ENCODE peak calls at places on chromosomes 7 and 10, in ten cellular contexts. M, Z, A, J, G, X, Q, E, H and W are unnamed samples.

GRCh38 chr7:2205036-2205780 is 27.5 kb downstream of the MAD1L1 start:
- DNase-seq in M (peak; percentile 41), Z (no peak), A (no peak), J (no peak), G (peak; percentile 26), X (peak; percentile 31), Q (no peak), E (no peak), H (peak; percentile 14), W (no peak)

GRCh38 chr7:6232534-6232933 is 39.9 kb downstream of the CYTH3 start:
- DNase-seq in M (peak; percentile 72), Z (no peak), A (peak; percentile 65), J (no peak), G (no peak), X (no peak), Q (peak; percentile 8), E (no peak), H (peak; percentile 77), W (peak; percentile 48)

GRCh38 chr7:44615149-44615611 is 8.8 kb downstream of the OGDH start:
- DNase-seq in M (peak; percentile 74), Z (no peak), A (peak; percentile 55), J (no peak), G (no peak), X (no peak), Q (no peak), E (no peak), H (no peak), W (no peak)

GRCh38 chr10:1036341-1036791 is 10.7 kb upstream of the IDI2 start:
- DNase-seq in M (no peak), Z (peak; percentile 93), A (no peak), J (no peak), G (no peak), X (no peak), Q (no peak), E (no peak), H (no peak), W (no peak)

GRCh38 chr10:110107887-110108286 is 99.5 kb upstream of the MXI1 start:
- DNase-seq in M (no peak), Z (no peak), A (no peak), J (no peak), G (no peak), X (no peak), Q (no peak), E (no peak), H (no peak), W (no peak)

GRCh38 chr10:27446091-27446918 is 57.8 kb upstream of the RAB18 start:
- DNase-seq in M (no peak), Z (peak; percentile 31), A (no peak), J (no peak), G (no peak), X (peak; percentile 82), Q (peak; percentile 40), E (no peak), H (no peak), W (no peak)

GRCh38 chr7:129569811-129570215 is 41.7 kb upstream of the NRF1 start:
- DNase-seq in M (no peak), Z (peak; percentile 91), A (peak; percentile 76), J (peak; percentile 79), G (no peak), X (peak; percentile 68), Q (no peak), E (peak; percentile 71), H (no peak), W (no peak)

GRCh38 chr7:25720427-25720826 is 431.6 kb upstream of the NFE2L3 start:
- DNase-seq in M (no peak), Z (peak; percentile 1), A (no peak), J (no peak), G (no peak), X (peak; percentile 27), Q (peak; percentile 14), E (no peak), H (no peak), W (no peak)

GRCh38 chr10:133359554-133359971 is 1.7 kb upstream of the FUOM start:
- DNase-seq in M (no peak), Z (peak; percentile 28), A (peak; percentile 77), J (no peak), G (peak; percentile 68), X (no peak), Q (no peak), E (no peak), H (no peak), W (no peak)

GRCh38 chr7:149838992-149839408 is 825 bp downstream of the ZNF862 start:
- DNase-seq in M (no peak), Z (no peak), A (no peak), J (no peak), G (no peak), X (peak; percentile 40), Q (no peak), E (no peak), H (no peak), W (no peak)

GRCh38 chr10:97907211-97907610 is 57.6 kb downstream of the GOLGA7B start:
- DNase-seq in M (no peak), Z (no peak), A (no peak), J (no peak), G (no peak), X (no peak), Q (no peak), E (no peak), H (no peak), W (no peak)

GRCh38 chr10:33005322-33006282 is 47.6 kb upstream of the ITGB1 start:
- DNase-seq in M (peak; percentile 92), Z (peak; percentile 97), A (peak; percentile 67), J (peak; percentile 94), G (no peak), X (peak; percentile 98), Q (peak; percentile 62), E (peak; percentile 88), H (peak; percentile 89), W (peak; percentile 83)

GRCh38 chr7:157807510-157807909 is 470.7 kb downstream of the DNAJB6 start:
- DNase-seq in M (no peak), Z (no peak), A (no peak), J (no peak), G (no peak), X (no peak), Q (no peak), E (no peak), H (peak; percentile 44), W (no peak)
- H3K9me3 ChIP-seq in M (no peaks in the 10 kb centered on the region), Z (peaks cover 53% of the 10 kb centered on the region), A (no peaks in the 10 kb centered on the region), J (peaks cover 16% of the 10 kb centered on the region), G (no peaks in the 10 kb centered on the region), X (peaks cover 3% of the 10 kb centered on the region), Q (no peaks in the 10 kb centered on the region), E (peaks cover 5% of the 10 kb centered on the region), H (peaks cover 11% of the 10 kb centered on the region), W (no peaks in the 10 kb centered on the region)

GRCh38 chr7:99129001-99129400 is 14.9 kb downstream of the SMURF1 start:
- DNase-seq in M (no peak), Z (no peak), A (no peak), J (no peak), G (no peak), X (peak; percentile 58), Q (no peak), E (no peak), H (no peak), W (no peak)

GRCh38 chr7:99128076-99128950 is 15.6 kb downstream of the SMURF1 start:
- DNase-seq in M (no peak), Z (no peak), A (no peak), J (no peak), G (no peak), X (no peak), Q (no peak), E (no peak), H (no peak), W (no peak)

GRCh38 chr7:99125505-99125865 is 18.4 kb downstream of the SMURF1 start:
- DNase-seq in M (no peak), Z (no peak), A (peak; percentile 51), J (no peak), G (no peak), X (no peak), Q (no peak), E (no peak), H (no peak), W (no peak)

GRCh38 chr7:99127636-99128035 is 16.3 kb downstream of the SMURF1 start:
- DNase-seq in M (no peak), Z (no peak), A (no peak), J (no peak), G (no peak), X (peak; percentile 56), Q (no peak), E (no peak), H (no peak), W (no peak)

GRCh38 chr7:99126921-99127553 is 16.9 kb downstream of the SMURF1 start:
- DNase-seq in M (peak; percentile 72), Z (no peak), A (no peak), J (no peak), G (no peak), X (no peak), Q (no peak), E (no peak), H (no peak), W (no peak)
- H3K4me1 ChIP-seq in M (peaks cover 58% of the 10 kb centered on the region), Z (peaks cover 24% of the 10 kb centered on the region), A (peaks cover 26% of the 10 kb centered on the region), J (peaks cover 8% of the 10 kb centered on the region), G (peaks cover 12% of the 10 kb centered on the region), X (peaks cover 64% of the 10 kb centered on the region), Q (peaks cover 6% of the 10 kb centered on the region), E (peaks cover 77% of the 10 kb centered on the region), H (peaks cover 71% of the 10 kb centered on the region), W (peaks cover 13% of the 10 kb centered on the region)

DNA sequence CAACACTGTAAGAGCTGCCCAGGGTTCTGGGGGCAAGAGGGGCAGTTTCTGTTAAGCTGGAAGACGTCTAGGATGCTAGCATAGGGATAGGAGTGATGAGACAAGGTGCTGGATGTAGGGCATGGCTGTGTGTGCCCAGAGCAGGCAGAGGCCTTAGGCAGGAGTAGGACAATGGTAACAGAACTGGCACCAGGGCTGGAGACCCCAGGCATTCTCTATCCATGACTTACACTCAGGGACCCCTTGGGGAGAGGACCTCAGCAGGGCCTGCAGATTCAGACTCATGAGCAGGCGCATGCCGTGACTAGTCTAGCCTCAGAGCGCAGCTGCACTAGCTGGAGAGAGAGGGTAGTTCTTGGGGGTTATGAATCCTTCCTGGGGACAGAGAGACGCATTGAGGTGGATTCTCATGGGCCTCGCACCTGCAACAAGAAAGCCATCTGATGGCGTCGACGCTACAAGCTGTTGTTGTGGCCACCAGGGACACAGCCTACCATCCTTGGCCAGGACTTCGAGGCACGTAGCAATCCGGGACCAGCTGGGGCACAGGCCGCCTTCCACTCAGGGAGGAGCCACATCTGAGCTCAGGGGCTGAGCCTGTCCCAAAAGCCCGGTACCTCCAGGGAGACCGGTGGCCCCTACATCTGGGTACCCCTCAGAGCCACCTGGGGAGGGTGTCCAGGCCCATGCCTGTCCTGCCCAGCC is 474.1 kb downstream of the PTPRN2 start:
- DNase-seq in M (no peak), Z (no peak), A (no peak), J (peak; percentile 36), G (no peak), X (no peak), Q (no peak), E (no peak), H (no peak), W (no peak)
- H3K9me3 ChIP-seq in M (peaks cover 25% of the 10 kb centered on the region), Z (peaks cover 37% of the 10 kb centered on the region), A (no peaks in the 10 kb centered on the region), J (peaks cover 31% of the 10 kb centered on the region), G (no peaks in the 10 kb centered on the region), X (peaks cover 26% of the 10 kb centered on the region), Q (peaks cover 10% of the 10 kb centered on the region), E (peaks cover 8% of the 10 kb centered on the region), H (peaks cover 32% of the 10 kb centered on the region), W (peaks cover 3% of the 10 kb centered on the region)

DNA sequence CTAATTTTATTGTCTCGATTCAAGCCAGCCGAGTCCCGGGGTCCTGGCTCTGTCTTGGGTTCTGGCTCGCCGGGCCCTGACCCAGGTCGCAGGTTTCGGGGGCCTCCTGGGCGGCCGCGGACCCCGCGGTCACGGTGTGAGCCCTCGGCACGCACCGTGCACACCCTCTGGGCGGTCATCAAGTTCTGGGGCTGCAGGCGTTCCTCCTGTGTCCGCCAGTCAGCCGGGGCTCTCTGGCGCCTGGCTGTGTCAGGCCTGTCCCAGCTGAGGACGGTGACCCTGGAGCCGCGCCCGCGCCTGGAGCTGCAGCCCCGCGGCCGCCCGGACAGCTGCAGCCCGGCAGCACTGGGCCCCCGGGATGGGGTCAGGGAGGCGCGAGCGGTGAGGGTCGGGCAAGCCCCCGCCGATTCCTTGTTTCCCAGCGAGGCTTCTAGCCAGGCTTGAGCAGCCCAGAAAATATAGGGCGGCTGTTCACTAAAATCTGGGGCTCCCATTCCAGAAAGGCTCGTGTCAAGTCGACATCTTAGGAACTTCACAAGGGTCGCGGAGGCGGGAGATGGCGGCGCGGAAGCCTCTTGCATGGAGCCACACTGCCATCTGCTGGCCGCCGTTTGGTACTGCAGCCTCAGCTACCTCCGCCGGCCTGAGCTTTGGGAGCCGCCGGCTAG is 4.2 kb upstream of the HOXA7 start:
- DNase-seq in M (peak; percentile 90), Z (peak; percentile 69), A (peak; percentile 91), J (peak; percentile 87), G (peak; percentile 89), X (peak; percentile 88), Q (peak; percentile 88), E (no peak), H (peak; percentile 92), W (peak; percentile 86)
- H3K4me1 ChIP-seq in M (peaks cover 20% of the 10 kb centered on the region), Z (peaks cover 61% of the 10 kb centered on the region), A (peaks cover 5% of the 10 kb centered on the region), J (peaks cover 33% of the 10 kb centered on the region), G (peaks cover 30% of the 10 kb centered on the region), X (peaks cover 21% of the 10 kb centered on the region), Q (peaks cover 15% of the 10 kb centered on the region), E (no peaks in the 10 kb centered on the region), H (peaks cover 21% of the 10 kb centered on the region), W (peaks cover 6% of the 10 kb centered on the region)